ENCODE peak calls at places on chromosomes 11 and 22, in eight cellular contexts. X is epithelial cell of esophagus; V is ovary; U is neural progenitor cell; Z is GM12865; F is psoas muscle; J is CD4-positive, alpha-beta T cell; E is PC-3. K is an unnamed sample.

GRCh38 chr11:64036081-64037026 is 623 bp downstream of the FLRT1 start:
- DNase-seq in V (peak; percentile 72), E (peak; percentile 59), U (peak; percentile 52), F (peak; percentile 85), X (peak; percentile 30), Z (no peak), J (no peak), K (no peak)

GRCh38 chr22:41369089-41369745 is 12.5 kb upstream of the TEF start:
- DNase-seq in F (peak; percentile 71), V (peak; percentile 47), E (no peak), Z (no peak), U (no peak), X (no peak), J (no peak), K (no peak)

GRCh38 chr11:27281740-27282139 is 81.3 kb downstream of the CCDC34 start:
- DNase-seq in F (no peak), V (no peak), J (no peak), U (no peak), Z (peak; percentile 50), E (no peak), X (no peak), K (no peak)

GRCh38 chr11:34426766-34427170 is 12.0 kb upstream of the CAT start:
- DNase-seq in X (no peak), E (no peak), U (no peak), Z (no peak), V (no peak), J (no peak), F (no peak), K (no peak)

GRCh38 chr11:8285228-8285627 is 21.6 kb upstream of the LMO1 start:
- DNase-seq in F (no peak), Z (no peak), J (no peak), X (no peak), E (no peak), V (no peak), U (peak; percentile 0), K (peak; percentile 14)

GRCh38 chr11:58726594-58727414 is 4.9 kb downstream of the GLYAT start:
- DNase-seq in U (no peak), Z (peak; percentile 8), X (no peak), E (no peak), J (no peak), V (no peak), F (no peak), K (no peak)

GRCh38 chr11:3905080-3905953 is 49.9 kb downstream of the STIM1 start:
- DNase-seq in V (no peak), J (peak; percentile 53), F (no peak), U (peak; percentile 6), E (peak; percentile 91), X (peak; percentile 91), Z (peak; percentile 63), K (no peak)

GRCh38 chr22:24857576-24857975 is 51.6 kb downstream of the SGSM1 start:
- DNase-seq in J (no peak), Z (no peak), X (no peak), V (no peak), U (no peak), E (no peak), F (no peak), K (no peak)

GRCh38 chr22:39277135-39277607 is 32.4 kb upstream of the PDGFB start:
- DNase-seq in X (peak; percentile 74), Z (no peak), E (peak; percentile 73), V (no peak), J (no peak), F (no peak), U (no peak), K (no peak)

GRCh38 chr11:11553595-11553994 is 68.2 kb downstream of the GALNT18 start:
- DNase-seq in F (no peak), U (no peak), V (no peak), J (no peak), Z (peak; percentile 5), X (no peak), E (no peak), K (no peak)

GRCh38 chr11:68583047-68583446 is 101.3 kb upstream of the GAL start:
- DNase-seq in E (peak; percentile 21), J (no peak), U (no peak), V (no peak), F (no peak), X (peak; percentile 75), Z (no peak), K (no peak)

GRCh38 chr11:68584991-68585524 is 99.3 kb upstream of the GAL start:
- DNase-seq in Z (peak; percentile 13), V (no peak), F (no peak), E (no peak), J (no peak), U (no peak), X (no peak), K (no peak)

GRCh38 chr11:68582416-68583046 is 101.8 kb upstream of the GAL start:
- DNase-seq in E (no peak), J (no peak), F (peak; percentile 71), Z (no peak), U (no peak), X (peak; percentile 58), V (no peak), K (no peak)

GRCh38 chr11:68581901-68582300 is 102.4 kb upstream of the GAL start:
- DNase-seq in Z (no peak), F (no peak), X (no peak), E (no peak), U (no peak), J (no peak), V (no peak), K (no peak)

DNA sequence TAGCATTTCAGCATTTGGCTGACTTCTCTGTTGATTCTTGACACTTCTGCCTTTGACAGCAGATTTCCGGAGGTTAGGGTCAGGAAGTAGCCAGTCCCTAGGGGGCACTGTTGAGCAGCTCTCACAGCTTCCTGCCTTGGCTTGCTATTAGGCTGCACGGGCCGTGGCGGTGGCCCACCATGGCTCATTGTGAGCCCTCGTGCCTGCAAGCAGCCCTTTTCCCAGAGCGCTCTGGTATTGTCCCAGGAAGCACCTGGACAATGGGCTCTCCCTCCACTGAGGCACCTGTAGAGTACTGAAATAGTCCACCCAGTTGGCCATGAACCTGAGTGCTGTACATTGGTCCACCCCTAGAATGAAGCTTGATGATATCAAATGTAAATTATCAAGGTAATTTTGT is 100.2 kb upstream of the GAL start:
- DNase-seq in X (peak; percentile 45), F (peak; percentile 72), U (peak; percentile 82), V (no peak), J (peak; percentile 39), E (peak; percentile 54), Z (peak; percentile 70), K (peak; percentile 52)
- TF ChIP-seq CTCF in X (peak; percentile 63), F (peak; percentile 35), U (peak; percentile 87), V (no peak), J (peak; percentile 74), E (peak; percentile 90), Z (peak; percentile 77), K (peak; percentile 42)

DNA sequence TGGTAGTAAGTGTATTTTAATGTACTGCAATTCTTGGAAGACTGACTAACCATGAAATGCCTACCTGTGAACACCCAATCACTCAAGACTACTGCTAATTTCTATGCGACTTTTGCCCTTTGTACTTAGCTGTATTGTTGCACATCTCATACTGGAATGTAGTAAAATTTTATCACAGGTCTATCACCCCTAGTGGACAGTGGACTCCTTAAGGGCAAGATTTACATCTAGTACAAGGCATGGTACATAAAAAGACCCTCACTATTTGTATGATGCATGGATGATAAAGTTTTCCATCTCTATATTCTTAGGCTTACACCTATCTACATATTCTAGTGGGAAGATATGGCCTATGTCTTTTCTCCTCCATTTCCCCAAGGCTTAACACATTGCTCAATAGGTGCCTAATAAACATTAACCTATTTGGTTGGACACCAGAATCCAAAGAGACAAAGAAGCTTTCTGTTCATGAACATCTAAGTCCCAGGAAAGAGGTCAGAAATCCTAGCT is 26.1 kb downstream of the SERGEF start:
- DNase-seq in F (no peak), U (no peak), E (no peak), V (no peak), X (no peak), Z (no peak), J (no peak), K (no peak)
- TF ChIP-seq CTCF in F (no peak), U (no peak), E (peak; percentile 54), V (no peak), X (no peak), Z (peak; percentile 8), J (no peak), K (no peak)

DNA sequence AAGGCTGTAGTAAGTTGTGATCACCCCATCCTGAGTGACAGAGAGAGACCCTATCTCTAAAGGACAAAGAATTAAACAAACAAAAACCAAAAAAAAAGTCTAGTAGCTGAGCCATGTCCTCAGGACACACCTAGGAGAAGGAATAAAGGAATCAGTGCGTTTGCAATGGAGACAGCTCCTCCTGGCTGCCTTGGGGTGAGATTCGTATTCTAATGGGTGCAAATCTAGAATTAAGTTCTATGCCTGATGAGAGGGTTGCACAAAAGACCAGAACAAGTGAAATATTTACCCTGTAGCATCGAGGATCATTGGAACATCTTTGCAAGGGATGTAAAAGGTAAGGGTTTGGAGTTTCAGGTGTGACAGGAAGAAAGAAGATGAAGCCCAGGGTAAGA is 70.3 kb upstream of the BMAL1 start:
- DNase-seq in F (no peak), Z (no peak), J (no peak), V (no peak), X (peak; percentile 45), U (no peak), E (no peak), K (no peak)
- TF ChIP-seq CTCF in F (no peak), Z (no peak), J (no peak), V (no peak), X (peak; percentile 60), U (peak; percentile 35), E (no peak), K (no peak)

DNA sequence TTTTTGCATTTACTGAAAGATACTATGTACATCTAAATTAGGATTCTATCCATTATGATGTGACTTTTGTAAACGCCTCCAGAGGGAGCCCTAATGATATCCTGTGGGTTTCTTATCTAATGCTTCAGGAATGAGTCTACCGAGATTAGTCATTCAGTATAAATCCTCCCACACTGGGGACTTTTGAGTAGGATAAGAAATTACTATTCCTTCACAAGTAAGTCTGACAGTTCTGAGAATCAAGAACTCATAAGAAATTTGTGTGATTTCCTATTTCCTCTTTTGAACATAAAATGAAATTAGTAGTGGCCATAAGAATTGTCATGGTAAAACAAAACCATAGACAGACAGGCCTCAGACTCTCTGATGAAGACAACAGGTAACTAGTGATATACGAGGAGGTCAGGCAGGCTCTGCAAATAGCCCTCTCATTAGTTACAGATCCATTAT is 10.0 kb upstream of the OR5M1 start:
- DNase-seq in U (peak; percentile 68), E (peak; percentile 86), V (no peak), J (no peak), F (no peak), Z (peak; percentile 56), X (peak; percentile 78), K (no peak)
- TF ChIP-seq CTCF in U (peak; percentile 76), E (peak; percentile 81), V (no peak), J (no peak), F (peak; percentile 31), Z (peak; percentile 30), X (peak; percentile 30), K (peak; percentile 52)